ENCODE peak calls at places on chromosomes 4 and X, in seven cellular contexts. T, V, I, G, J, M and R are unnamed samples.

GRCh38 chrX:40132751-40133150 is 35.0 kb upstream of the BCOR start:
- DNase-seq in I (no peak), M (no peak), V (no peak), J (no peak), T (no peak), G (no peak), R (no peak)

GRCh38 chr4:176333076-176333475 is 13.3 kb downstream of the SPCS3 start:
- DNase-seq in M (no peak), T (no peak), I (no peak), G (no peak), J (no peak), V (no peak), R (no peak)

GRCh38 chr4:142697303-142697702 is 148.8 kb downstream of the INPP4B start:
- DNase-seq in J (no peak), I (no peak), V (peak), G (no peak), T (no peak), M (no peak), R (no peak)

GRCh38 chrX:73916931-73917657 is 354.1 kb downstream of the CHIC1 start:
- DNase-seq in M (no peak), T (no peak), J (no peak), V (no peak), G (no peak), I (no peak), R (no peak)

GRCh38 chr4:47531241-47531953 is 46.3 kb downstream of the ATP10D start:
- DNase-seq in I (no peak), V (no peak), M (peak), T (no peak), J (peak), G (no peak), R (no peak)

GRCh38 chrX:40154853-40155616 is 57.3 kb upstream of the BCOR start:
- DNase-seq in M (peak), V (no peak), G (no peak), J (no peak), T (no peak), I (peak), R (no peak)

GRCh38 chrX:30910124-30910860 is 21.2 kb upstream of the TAB3 start:
- DNase-seq in I (no peak), J (no peak), M (peak), V (no peak), G (no peak), T (no peak), R (no peak)

GRCh38 chr4:148254818-148255366 is 187.3 kb downstream of the NR3C2 start:
- DNase-seq in V (no peak), I (no peak), M (no peak), J (no peak), G (no peak), T (no peak), R (no peak)

GRCh38 chr4:15368906-15369305 is 58.9 kb upstream of the C1QTNF7 start:
- DNase-seq in V (no peak), G (no peak), T (no peak), M (no peak), J (no peak), I (no peak), R (no peak)

GRCh38 chr4:158996669-158997074 is 106.2 kb upstream of the RAPGEF2 start:
- DNase-seq in V (no peak), M (no peak), T (no peak), J (no peak), I (no peak), G (no peak), R (no peak)

GRCh38 chrX:8273451-8273894 is 102.4 kb upstream of the VCX2 start:
- DNase-seq in I (no peak), M (no peak), T (no peak), J (no peak), V (no peak), G (no peak), R (no peak)

GRCh38 chr4:186604124-186604627 is 48.8 kb upstream of the MTNR1A start:
- DNase-seq in M (no peak), I (no peak), V (no peak), G (no peak), J (no peak), T (no peak), R (no peak)

GRCh38 chrX:148020329-148020728 is 39.2 kb downstream of the FMR1NB start:
- DNase-seq in I (no peak), M (no peak), V (no peak), J (no peak), T (no peak), G (no peak), R (no peak)

GRCh38 chr4:85078016-85078415 is 111.5 kb upstream of the WDFY3 start:
- DNase-seq in T (no peak), V (no peak), M (no peak), G (no peak), J (no peak), I (no peak), R (no peak)

GRCh38 chr4:153610623-153611376 is 73.3 kb upstream of the TLR2 start:
- DNase-seq in M (no peak), T (no peak), V (no peak), J (no peak), G (no peak), I (no peak), R (no peak)

GRCh38 chr4:169151671-169152070 is 119.1 kb downstream of the SH3RF1 start:
- DNase-seq in J (no peak), V (no peak), I (no peak), G (no peak), M (no peak), T (no peak), R (no peak)

GRCh38 chr4:88660446-88661294 is 37.0 kb downstream of the NAP1L5 start:
- DNase-seq in M (no peak), V (no peak), I (no peak), J (no peak), T (no peak), G (no peak), R (no peak)

GRCh38 chrX:47158131-47158530 is 13.1 kb downstream of the RBM10 start:
- DNase-seq in M (no peak), V (no peak), T (no peak), G (no peak), J (no peak), I (no peak), R (no peak)

GRCh38 chrX:74343970-74344622 is 40.1 kb downstream of the ZCCHC13 start:
- DNase-seq in T (no peak), G (peak), I (peak), V (peak), J (no peak), M (peak), R (no peak)

GRCh38 chrX:122134291-122134690 is 1049.8 kb upstream of the GRIA3 start:
- DNase-seq in J (no peak), M (no peak), T (no peak), I (no peak), G (no peak), V (no peak), R (no peak)

GRCh38 chrX:14777484-14777883 is 95.4 kb downstream of the FANCB start:
- DNase-seq in G (no peak), J (no peak), I (no peak), T (no peak), M (no peak), V (no peak), R (no peak)